ENCODE peak calls at places on chromosomes 13 and 19, in seven cellular contexts. G, K, W, F, R, D and Z are unnamed samples.

GRCh38 chr13:40440990-40441820 is 225.2 kb downstream of the FOXO1 start:
- DNase-seq in G (no peak), K (no peak), W (peak), F (peak), R (no peak), D (peak), Z (no peak)

GRCh38 chr19:47749326-47749725 is 4.0 kb downstream of the NOP53 start:
- DNase-seq in G (no peak), K (no peak), W (no peak), F (no peak), R (no peak), D (no peak), Z (no peak)

GRCh38 chr19:30566681-30567420 is 194.7 kb downstream of the ZNF536 start:
- DNase-seq in G (no peak), K (no peak), W (no peak), F (no peak), R (no peak), D (no peak), Z (no peak)

GRCh38 chr19:45079063-45079910 is at the start of gene GEMIN7:
- DNase-seq in G (peak), K (peak), W (peak), F (peak), R (peak), D (peak), Z (peak)

GRCh38 chr13:106714271-106714670 is 146.3 kb upstream of the ARGLU1 start:
- DNase-seq in G (no peak), K (no peak), W (no peak), F (no peak), R (no peak), D (no peak), Z (no peak)

GRCh38 chr19:6694147-6694815 is 24.3 kb upstream of the TNFSF14 start:
- DNase-seq in G (no peak), K (no peak), W (no peak), F (no peak), R (no peak), D (no peak), Z (no peak)

GRCh38 chr19:36125557-36125956 is 10.3 kb downstream of the TBCB start:
- DNase-seq in G (no peak), K (no peak), W (no peak), F (no peak), R (no peak), D (no peak), Z (no peak)

GRCh38 chr13:59112375-59112774 is 1051.4 kb downstream of the DIAPH3 start:
- DNase-seq in G (no peak), K (peak), W (peak), F (no peak), R (no peak), D (peak), Z (no peak)

GRCh38 chr19:33556261-33556660 is 34.7 kb upstream of the PEPD start:
- DNase-seq in G (no peak), K (no peak), W (no peak), F (no peak), R (no peak), D (no peak), Z (no peak)

GRCh38 chr19:50050406-50051223 is 24.8 kb downstream of the ZNF473 start:
- DNase-seq in G (peak), K (peak), W (peak), F (peak), R (no peak), D (peak), Z (peak)

GRCh38 chr13:36323951-36324566 is 22.1 kb downstream of the SPART start:
- DNase-seq in G (no peak), K (peak), W (peak), F (no peak), R (no peak), D (no peak), Z (no peak)

GRCh38 chr13:45700971-45701900 is 884 bp upstream of the CBY2 start:
- DNase-seq in G (no peak), K (no peak), W (no peak), F (no peak), R (no peak), D (no peak), Z (no peak)